ENCODE peak calls at places on chromosome 12, in nine cellular contexts. One of them, this sample, is unnamed. For H3K9me3, the result is how much of the 10 kb centered on the place peaks cover.

GRCh38 chr12:19223018-19223417 is 93.5 kb downstream of the PLEKHA5 start:
- DNase-seq in ovary: no peak
- DNase-seq in aorta: no peak
- DNase-seq in OCI-LY7: peak
- DNase-seq in HCT116: peak
- DNase-seq in tibial artery: no peak
- DNase-seq in suprapubic skin: no peak
- DNase-seq in thoracic aorta: no peak
- DNase-seq in HAP-1: no peak
- DNase-seq in this sample: no peak

GRCh38 chr12:131603106-131604033 is 107.5 kb upstream of the SFSWAP start:
- DNase-seq in ovary: no peak
- DNase-seq in aorta: no peak
- DNase-seq in OCI-LY7: peak
- DNase-seq in HCT116: no peak
- DNase-seq in tibial artery: no peak
- DNase-seq in suprapubic skin: no peak
- DNase-seq in thoracic aorta: no peak
- DNase-seq in HAP-1: no peak
- DNase-seq in this sample: peak

GRCh38 chr12:2613674-2614073 is 181.1 kb upstream of the FKBP4 start:
- DNase-seq in ovary: no peak
- DNase-seq in aorta: peak
- DNase-seq in OCI-LY7: no peak
- DNase-seq in HCT116: peak
- DNase-seq in tibial artery: peak
- DNase-seq in suprapubic skin: no peak
- DNase-seq in thoracic aorta: peak
- DNase-seq in HAP-1: no peak
- DNase-seq in this sample: peak

GRCh38 chr12:69161835-69162234 is 77.5 kb upstream of the CPSF6 start:
- DNase-seq in ovary: no peak
- DNase-seq in aorta: no peak
- DNase-seq in OCI-LY7: no peak
- DNase-seq in HCT116: no peak
- DNase-seq in tibial artery: no peak
- DNase-seq in suprapubic skin: no peak
- DNase-seq in thoracic aorta: no peak
- DNase-seq in HAP-1: peak
- DNase-seq in this sample: no peak

GRCh38 chr12:56839489-56840442 is 76.6 kb downstream of the HSD17B6 start:
- DNase-seq in ovary: peak
- DNase-seq in aorta: peak
- DNase-seq in OCI-LY7: peak
- DNase-seq in HCT116: peak
- DNase-seq in tibial artery: peak
- DNase-seq in suprapubic skin: no peak
- DNase-seq in thoracic aorta: no peak
- DNase-seq in HAP-1: no peak
- DNase-seq in this sample: no peak

GRCh38 chr12:106358410-106359241 is 1.1 kb downstream of the POLR3B start:
- DNase-seq in ovary: no peak
- DNase-seq in aorta: no peak
- DNase-seq in OCI-LY7: peak
- DNase-seq in HCT116: no peak
- DNase-seq in tibial artery: peak
- DNase-seq in suprapubic skin: no peak
- DNase-seq in thoracic aorta: no peak
- DNase-seq in HAP-1: no peak
- DNase-seq in this sample: peak

GRCh38 chr12:121753844-121754264 is 39.6 kb downstream of the RHOF start:
- DNase-seq in ovary: no peak
- DNase-seq in aorta: peak
- DNase-seq in OCI-LY7: no peak
- DNase-seq in HCT116: no peak
- DNase-seq in tibial artery: peak
- DNase-seq in suprapubic skin: no peak
- DNase-seq in thoracic aorta: no peak
- DNase-seq in HAP-1: no peak
- DNase-seq in this sample: no peak

GRCh38 chr12:65152586-65152985 is 16.8 kb upstream of the LEMD3 start:
- DNase-seq in ovary: no peak
- DNase-seq in aorta: no peak
- DNase-seq in OCI-LY7: no peak
- DNase-seq in HCT116: no peak
- DNase-seq in tibial artery: no peak
- DNase-seq in suprapubic skin: no peak
- DNase-seq in thoracic aorta: no peak
- DNase-seq in HAP-1: no peak
- DNase-seq in this sample: no peak

GRCh38 chr12:90622431-90622830 is 332.5 kb downstream of the CCER1 start:
- DNase-seq in ovary: no peak
- DNase-seq in aorta: no peak
- DNase-seq in OCI-LY7: no peak
- DNase-seq in HCT116: no peak
- DNase-seq in tibial artery: no peak
- DNase-seq in suprapubic skin: no peak
- DNase-seq in thoracic aorta: no peak
- DNase-seq in HAP-1: no peak
- DNase-seq in this sample: no peak
- H3K9me3 ChIP-seq in ovary: under half
- H3K9me3 ChIP-seq in aorta: under half
- H3K9me3 ChIP-seq in OCI-LY7: under half
- H3K9me3 ChIP-seq in HCT116: under half
- H3K9me3 ChIP-seq in tibial artery: under half
- H3K9me3 ChIP-seq in suprapubic skin: under half
- H3K9me3 ChIP-seq in thoracic aorta: under half
- H3K9me3 ChIP-seq in HAP-1: under half
- H3K9me3 ChIP-seq in this sample: under half

GRCh38 chr12:133105620-133106019 is 24.5 kb downstream of the ZNF891 start:
- DNase-seq in ovary: no peak
- DNase-seq in aorta: no peak
- DNase-seq in OCI-LY7: no peak
- DNase-seq in HCT116: no peak
- DNase-seq in tibial artery: no peak
- DNase-seq in suprapubic skin: no peak
- DNase-seq in thoracic aorta: no peak
- DNase-seq in HAP-1: no peak
- DNase-seq in this sample: no peak
- H3K9me3 ChIP-seq in ovary: half or more
- H3K9me3 ChIP-seq in aorta: under half
- H3K9me3 ChIP-seq in OCI-LY7: half or more
- H3K9me3 ChIP-seq in HCT116: half or more
- H3K9me3 ChIP-seq in tibial artery: under half
- H3K9me3 ChIP-seq in suprapubic skin: half or more
- H3K9me3 ChIP-seq in thoracic aorta: half or more
- H3K9me3 ChIP-seq in HAP-1: under half
- H3K9me3 ChIP-seq in this sample: half or more

DNA sequence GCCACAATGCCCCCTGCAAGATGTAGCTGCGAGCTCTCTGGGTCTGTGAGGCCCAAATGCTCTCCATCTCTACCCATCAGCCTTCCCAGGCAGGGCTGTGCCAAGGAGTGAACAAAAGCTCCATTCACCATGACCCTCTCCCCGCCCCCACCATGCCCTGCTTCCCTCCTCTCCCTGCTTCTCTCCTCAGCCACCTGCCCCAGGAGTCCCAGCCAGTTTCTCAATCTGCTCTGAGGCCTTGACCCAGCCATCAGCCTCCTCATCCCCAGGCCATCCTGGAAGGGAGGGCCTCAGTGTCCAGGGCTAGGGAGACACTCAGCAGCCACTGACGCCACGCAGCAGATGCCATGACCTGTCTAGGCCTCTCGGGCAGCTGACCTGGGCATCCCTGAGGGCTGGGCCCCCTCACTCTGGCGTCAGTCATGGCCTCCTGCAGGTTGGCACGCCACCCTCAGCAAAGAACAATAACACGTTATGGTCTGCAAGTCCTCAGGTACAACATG is 8.5 kb upstream of the KRT5 start:
- DNase-seq in ovary: no peak
- DNase-seq in aorta: peak
- DNase-seq in OCI-LY7: no peak
- DNase-seq in HCT116: no peak
- DNase-seq in tibial artery: no peak
- DNase-seq in suprapubic skin: no peak
- DNase-seq in thoracic aorta: no peak
- DNase-seq in HAP-1: no peak
- DNase-seq in this sample: no peak
- H3K9me3 ChIP-seq in ovary: under half
- H3K9me3 ChIP-seq in aorta: under half
- H3K9me3 ChIP-seq in OCI-LY7: under half
- H3K9me3 ChIP-seq in HCT116: under half
- H3K9me3 ChIP-seq in tibial artery: under half
- H3K9me3 ChIP-seq in suprapubic skin: under half
- H3K9me3 ChIP-seq in thoracic aorta: under half
- H3K9me3 ChIP-seq in HAP-1: under half
- H3K9me3 ChIP-seq in this sample: under half

GRCh38 chr12:133233993-133234564 is 1.6 kb downstream of the ANHX start:
- DNase-seq in ovary: no peak
- DNase-seq in aorta: no peak
- DNase-seq in OCI-LY7: no peak
- DNase-seq in HCT116: no peak
- DNase-seq in tibial artery: no peak
- DNase-seq in suprapubic skin: no peak
- DNase-seq in thoracic aorta: no peak
- DNase-seq in HAP-1: no peak
- DNase-seq in this sample: peak

GRCh38 chr12:133235401-133236112 is at the start of gene ANHX:
- DNase-seq in ovary: no peak
- DNase-seq in aorta: no peak
- DNase-seq in OCI-LY7: no peak
- DNase-seq in HCT116: no peak
- DNase-seq in tibial artery: no peak
- DNase-seq in suprapubic skin: no peak
- DNase-seq in thoracic aorta: no peak
- DNase-seq in HAP-1: no peak
- DNase-seq in this sample: peak

GRCh38 chr12:133236144-133236543 is 467 bp upstream of the ANHX start:
- DNase-seq in ovary: no peak
- DNase-seq in aorta: no peak
- DNase-seq in OCI-LY7: no peak
- DNase-seq in HCT116: no peak
- DNase-seq in tibial artery: no peak
- DNase-seq in suprapubic skin: no peak
- DNase-seq in thoracic aorta: no peak
- DNase-seq in HAP-1: no peak
- DNase-seq in this sample: no peak

GRCh38 chr12:133234971-133235370 is 706 bp downstream of the ANHX start:
- DNase-seq in ovary: no peak
- DNase-seq in aorta: no peak
- DNase-seq in OCI-LY7: no peak
- DNase-seq in HCT116: no peak
- DNase-seq in tibial artery: no peak
- DNase-seq in suprapubic skin: no peak
- DNase-seq in thoracic aorta: no peak
- DNase-seq in HAP-1: no peak
- DNase-seq in this sample: peak

GRCh38 chr12:133236556-133236955 is 879 bp upstream of the ANHX start:
- DNase-seq in ovary: no peak
- DNase-seq in aorta: no peak
- DNase-seq in OCI-LY7: no peak
- DNase-seq in HCT116: no peak
- DNase-seq in tibial artery: no peak
- DNase-seq in suprapubic skin: no peak
- DNase-seq in thoracic aorta: no peak
- DNase-seq in HAP-1: no peak
- DNase-seq in this sample: no peak
- H3K9me3 ChIP-seq in ovary: under half
- H3K9me3 ChIP-seq in aorta: under half
- H3K9me3 ChIP-seq in OCI-LY7: under half
- H3K9me3 ChIP-seq in HCT116: under half
- H3K9me3 ChIP-seq in tibial artery: under half
- H3K9me3 ChIP-seq in suprapubic skin: under half
- H3K9me3 ChIP-seq in thoracic aorta: under half
- H3K9me3 ChIP-seq in HAP-1: under half
- H3K9me3 ChIP-seq in this sample: under half

DNA sequence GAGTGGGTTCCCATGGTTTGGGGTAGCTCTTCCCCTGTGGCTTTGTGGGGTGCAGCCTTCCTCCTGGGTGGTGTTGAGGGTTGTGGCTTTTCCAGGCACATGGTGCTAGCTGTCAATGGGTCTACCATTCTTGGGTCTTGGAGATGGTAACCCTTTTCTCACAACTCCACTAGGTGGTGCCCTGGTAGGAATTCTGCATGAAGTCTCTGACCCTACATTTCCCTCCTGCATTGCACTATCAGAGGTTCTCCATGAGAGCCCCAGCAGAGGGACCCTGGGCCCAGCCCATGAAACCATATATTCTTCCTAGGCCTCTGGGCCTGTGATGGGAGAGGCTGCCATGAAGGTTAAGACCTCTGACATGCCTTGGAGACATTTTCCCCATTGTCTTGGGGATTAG is 1093.3 kb downstream of the SLC16A7 start:
- DNase-seq in ovary: no peak
- DNase-seq in aorta: no peak
- DNase-seq in OCI-LY7: peak
- DNase-seq in HCT116: peak
- DNase-seq in tibial artery: no peak
- DNase-seq in suprapubic skin: no peak
- DNase-seq in thoracic aorta: no peak
- DNase-seq in HAP-1: no peak
- DNase-seq in this sample: no peak
- H3K9me3 ChIP-seq in ovary: under half
- H3K9me3 ChIP-seq in aorta: under half
- H3K9me3 ChIP-seq in OCI-LY7: under half
- H3K9me3 ChIP-seq in HCT116: under half
- H3K9me3 ChIP-seq in tibial artery: under half
- H3K9me3 ChIP-seq in suprapubic skin: under half
- H3K9me3 ChIP-seq in thoracic aorta: under half
- H3K9me3 ChIP-seq in HAP-1: under half
- H3K9me3 ChIP-seq in this sample: under half

DNA sequence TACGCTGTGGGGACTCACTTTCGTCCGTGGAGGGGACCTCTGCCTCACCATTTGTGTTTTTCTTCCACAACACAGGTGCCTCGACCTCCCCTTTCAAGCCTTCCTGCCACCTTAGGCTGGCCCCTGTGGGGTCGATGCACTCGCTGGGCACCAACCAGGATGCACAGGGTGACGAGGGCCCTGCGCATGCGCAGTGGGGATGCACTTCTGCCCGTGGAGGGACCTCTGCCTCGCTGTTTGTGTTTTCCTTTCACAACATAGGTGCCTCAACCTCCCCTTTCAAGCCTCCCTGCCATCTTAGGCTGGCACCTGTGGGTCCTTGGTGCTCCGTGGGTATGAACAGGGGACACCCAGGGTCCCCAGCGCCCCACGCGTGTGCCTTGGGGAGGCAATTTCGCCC is 356.8 kb downstream of the ALG10 start:
- DNase-seq in ovary: no peak
- DNase-seq in aorta: no peak
- DNase-seq in OCI-LY7: no peak
- DNase-seq in HCT116: no peak
- DNase-seq in tibial artery: no peak
- DNase-seq in suprapubic skin: no peak
- DNase-seq in thoracic aorta: no peak
- DNase-seq in HAP-1: no peak
- DNase-seq in this sample: no peak
- H3K9me3 ChIP-seq in ovary: under half
- H3K9me3 ChIP-seq in aorta: under half
- H3K9me3 ChIP-seq in OCI-LY7: under half
- H3K9me3 ChIP-seq in HCT116: under half
- H3K9me3 ChIP-seq in tibial artery: under half
- H3K9me3 ChIP-seq in suprapubic skin: half or more
- H3K9me3 ChIP-seq in thoracic aorta: under half
- H3K9me3 ChIP-seq in HAP-1: under half
- H3K9me3 ChIP-seq in this sample: under half